ENCODE peak calls at places on chromosomes 3 and 15, in seven cellular contexts. M, O, T, N, D, V and Q are unnamed samples.

GRCh38 chr15:82810863-82811421 is 1.5 kb downstream of the WHAMM start:
- DNase-seq in O (no peak), N (peak; percentile 28), D (no peak), M (no peak), V (no peak), T (no peak), Q (no peak)

GRCh38 chr3:78255403-78255802 is 1215.5 kb downstream of the ROBO2 start:
- DNase-seq in O (peak; percentile 88), N (no peak), D (no peak), T (no peak), V (no peak), M (no peak), Q (no peak)

GRCh38 chr3:63207066-63207590 is 71.0 kb upstream of the SYNPR start:
- DNase-seq in D (no peak), O (no peak), N (no peak), V (no peak), M (no peak), T (no peak), Q (no peak)

GRCh38 chr3:138378331-138378730 is 30.0 kb downstream of the MRAS start:
- DNase-seq in D (no peak), N (no peak), O (no peak), V (no peak), T (no peak), M (no peak), Q (no peak)

GRCh38 chr3:140186421-140186920 is 251.5 kb downstream of the CLSTN2 start:
- DNase-seq in M (peak; percentile 74), V (no peak), N (no peak), D (no peak), T (peak; percentile 68), O (peak; percentile 56), Q (no peak)

GRCh38 chr15:52786436-52787122 is 3.6 kb downstream of the ONECUT1 start:
- DNase-seq in D (no peak), V (no peak), O (no peak), T (no peak), M (no peak), N (no peak), Q (peak; percentile 61)

GRCh38 chr3:169112153-169112892 is 551.2 kb downstream of the MECOM start:
- DNase-seq in N (no peak), T (no peak), V (no peak), O (no peak), D (no peak), M (peak; percentile 80), Q (no peak)

GRCh38 chr15:68204361-68204760 is 771 bp downstream of the CALML4 start:
- DNase-seq in T (no peak), V (no peak), M (no peak), N (no peak), D (no peak), O (no peak), Q (no peak)

GRCh38 chr3:11626084-11626463 is 17.6 kb downstream of the VGLL4 start:
- DNase-seq in N (no peak), O (no peak), D (no peak), V (no peak), T (no peak), M (no peak), Q (no peak)

GRCh38 chr3:34483290-34483887 is 685.0 kb downstream of the PDCD6IP start:
- DNase-seq in M (no peak), O (no peak), N (no peak), V (no peak), D (no peak), T (no peak), Q (no peak)

GRCh38 chr3:139538733-139539132 is 809 bp downstream of the RBP1 start:
- DNase-seq in V (no peak), N (no peak), O (no peak), M (no peak), T (no peak), D (no peak), Q (peak; percentile 39)

GRCh38 chr15:67100808-67101581 is 35.6 kb downstream of the SMAD3 start:
- DNase-seq in V (no peak), N (peak; percentile 53), D (no peak), M (no peak), O (no peak), T (peak; percentile 8), Q (no peak)

GRCh38 chr3:163056874-163057497 is 1560.4 kb downstream of the OTOL1 start:
- DNase-seq in N (no peak), T (no peak), M (peak; percentile 39), V (peak; percentile 40), D (no peak), O (no peak), Q (peak; percentile 68)

GRCh38 chr15:43067717-43068461 is 37.9 kb downstream of the UBR1 start:
- DNase-seq in M (peak; percentile 27), V (no peak), D (no peak), T (no peak), N (no peak), O (no peak), Q (no peak)

GRCh38 chr3:136632625-136633081 is 119.5 kb downstream of the STAG1 start:
- DNase-seq in V (no peak), N (no peak), D (no peak), O (no peak), T (no peak), M (peak; percentile 32), Q (no peak)

GRCh38 chr3:158912188-158912587 is 110.3 kb downstream of the MFSD1 start:
- DNase-seq in V (no peak), N (no peak), M (no peak), T (no peak), D (no peak), O (no peak), Q (no peak)

GRCh38 chr3:15300318-15301078 is 31.9 kb downstream of the SH3BP5 start:
- DNase-seq in O (peak; percentile 50), V (no peak), M (peak; percentile 92), N (no peak), D (no peak), T (no peak), Q (no peak)

GRCh38 chr15:51879555-51879954 is 50.1 kb downstream of the TMOD3 start:
- DNase-seq in V (no peak), D (no peak), M (peak; percentile 22), T (no peak), O (no peak), N (no peak), Q (no peak)

GRCh38 chr3:131458653-131459052 is 44.1 kb downstream of the MRPL3 start:
- DNase-seq in N (no peak), V (no peak), T (no peak), D (no peak), M (no peak), O (no peak), Q (no peak)

GRCh38 chr3:72001758-72002157 is 216.8 kb upstream of the PROK2 start:
- DNase-seq in N (no peak), V (no peak), O (no peak), D (no peak), M (no peak), T (no peak), Q (no peak)

GRCh38 chr15:92528736-92529135 is 126.8 kb downstream of the FAM174B start:
- DNase-seq in N (no peak), M (peak; percentile 40), T (no peak), V (no peak), O (no peak), D (no peak), Q (no peak)